ENCODE peak calls at places on chromosomes 5 and 9, in seven cellular contexts. One of them, this sample, is unnamed.

GRCh38 chr9:38489057-38489456 is 64.8 kb upstream of the IGFBPL1 start:
- DNase-seq in cardiac muscle cell: no peak
- DNase-seq in neural crest cell: no peak
- DNase-seq in stimulated activated CD4-positive, alpha-beta T cell treated with anti-CD3 and anti-CD28 coated beads, Interleukin-1b, Interleukin-23, amount 100 ng/mL, for 48 hours: no peak
- DNase-seq in NCI-H748 treated with DMSO at 0.1 percent for 48 hours: no peak
- DNase-seq in activated T-cell treated with anti-CD3 and anti-CD28 coated beads, Interleukin-2, amount 50 U/mL, for 72 hours: no peak
- DNase-seq in kidney: no peak
- DNase-seq in this sample: no peak

GRCh38 chr5:123515904-123516303 is 3.9 kb downstream of the CSNK1G3 start:
- DNase-seq in cardiac muscle cell: no peak
- DNase-seq in neural crest cell: no peak
- DNase-seq in stimulated activated CD4-positive, alpha-beta T cell treated with anti-CD3 and anti-CD28 coated beads, Interleukin-1b, Interleukin-23, amount 100 ng/mL, for 48 hours: no peak
- DNase-seq in NCI-H748 treated with DMSO at 0.1 percent for 48 hours: no peak
- DNase-seq in activated T-cell treated with anti-CD3 and anti-CD28 coated beads, Interleukin-2, amount 50 U/mL, for 72 hours: no peak
- DNase-seq in kidney: no peak
- DNase-seq in this sample: no peak

GRCh38 chr9:17793713-17794622 is 215.1 kb downstream of the SH3GL2 start:
- DNase-seq in cardiac muscle cell: no peak
- DNase-seq in neural crest cell: no peak
- DNase-seq in stimulated activated CD4-positive, alpha-beta T cell treated with anti-CD3 and anti-CD28 coated beads, Interleukin-1b, Interleukin-23, amount 100 ng/mL, for 48 hours: no peak
- DNase-seq in NCI-H748 treated with DMSO at 0.1 percent for 48 hours: no peak
- DNase-seq in activated T-cell treated with anti-CD3 and anti-CD28 coated beads, Interleukin-2, amount 50 U/mL, for 72 hours: no peak
- DNase-seq in kidney: no peak
- DNase-seq in this sample: no peak

GRCh38 chr5:145825751-145826180 is 9.4 kb downstream of the PRELID2 start:
- DNase-seq in cardiac muscle cell: peak
- DNase-seq in neural crest cell: no peak
- DNase-seq in stimulated activated CD4-positive, alpha-beta T cell treated with anti-CD3 and anti-CD28 coated beads, Interleukin-1b, Interleukin-23, amount 100 ng/mL, for 48 hours: no peak
- DNase-seq in NCI-H748 treated with DMSO at 0.1 percent for 48 hours: peak
- DNase-seq in activated T-cell treated with anti-CD3 and anti-CD28 coated beads, Interleukin-2, amount 50 U/mL, for 72 hours: peak
- DNase-seq in kidney: no peak
- DNase-seq in this sample: no peak

GRCh38 chr5:154276236-154276792 is 85.8 kb downstream of the GALNT10 start:
- DNase-seq in cardiac muscle cell: no peak
- DNase-seq in neural crest cell: no peak
- DNase-seq in stimulated activated CD4-positive, alpha-beta T cell treated with anti-CD3 and anti-CD28 coated beads, Interleukin-1b, Interleukin-23, amount 100 ng/mL, for 48 hours: no peak
- DNase-seq in NCI-H748 treated with DMSO at 0.1 percent for 48 hours: no peak
- DNase-seq in activated T-cell treated with anti-CD3 and anti-CD28 coated beads, Interleukin-2, amount 50 U/mL, for 72 hours: no peak
- DNase-seq in kidney: no peak
- DNase-seq in this sample: no peak

GRCh38 chr9:91945277-91946074 is 4.6 kb downstream of the ROR2 start:
- DNase-seq in cardiac muscle cell: peak
- DNase-seq in neural crest cell: no peak
- DNase-seq in stimulated activated CD4-positive, alpha-beta T cell treated with anti-CD3 and anti-CD28 coated beads, Interleukin-1b, Interleukin-23, amount 100 ng/mL, for 48 hours: no peak
- DNase-seq in NCI-H748 treated with DMSO at 0.1 percent for 48 hours: no peak
- DNase-seq in activated T-cell treated with anti-CD3 and anti-CD28 coated beads, Interleukin-2, amount 50 U/mL, for 72 hours: no peak
- DNase-seq in kidney: no peak
- DNase-seq in this sample: no peak

GRCh38 chr9:137588311-137588710 is 2.0 kb downstream of the ZMYND19 start:
- DNase-seq in cardiac muscle cell: no peak
- DNase-seq in neural crest cell: no peak
- DNase-seq in stimulated activated CD4-positive, alpha-beta T cell treated with anti-CD3 and anti-CD28 coated beads, Interleukin-1b, Interleukin-23, amount 100 ng/mL, for 48 hours: no peak
- DNase-seq in NCI-H748 treated with DMSO at 0.1 percent for 48 hours: no peak
- DNase-seq in activated T-cell treated with anti-CD3 and anti-CD28 coated beads, Interleukin-2, amount 50 U/mL, for 72 hours: no peak
- DNase-seq in kidney: no peak
- DNase-seq in this sample: no peak

GRCh38 chr5:125492977-125493376 is 746.5 kb upstream of the ZNF608 start:
- DNase-seq in cardiac muscle cell: no peak
- DNase-seq in neural crest cell: no peak
- DNase-seq in stimulated activated CD4-positive, alpha-beta T cell treated with anti-CD3 and anti-CD28 coated beads, Interleukin-1b, Interleukin-23, amount 100 ng/mL, for 48 hours: no peak
- DNase-seq in NCI-H748 treated with DMSO at 0.1 percent for 48 hours: no peak
- DNase-seq in activated T-cell treated with anti-CD3 and anti-CD28 coated beads, Interleukin-2, amount 50 U/mL, for 72 hours: no peak
- DNase-seq in kidney: no peak
- DNase-seq in this sample: no peak

GRCh38 chr9:126615251-126615790 is 1.6 kb downstream of the LMX1B start:
- DNase-seq in cardiac muscle cell: no peak
- DNase-seq in neural crest cell: no peak
- DNase-seq in stimulated activated CD4-positive, alpha-beta T cell treated with anti-CD3 and anti-CD28 coated beads, Interleukin-1b, Interleukin-23, amount 100 ng/mL, for 48 hours: peak
- DNase-seq in NCI-H748 treated with DMSO at 0.1 percent for 48 hours: peak
- DNase-seq in activated T-cell treated with anti-CD3 and anti-CD28 coated beads, Interleukin-2, amount 50 U/mL, for 72 hours: peak
- DNase-seq in kidney: peak
- DNase-seq in this sample: peak

GRCh38 chr9:97985058-97985861 is 2.1 kb downstream of the ANP32B start:
- DNase-seq in cardiac muscle cell: peak
- DNase-seq in neural crest cell: peak
- DNase-seq in stimulated activated CD4-positive, alpha-beta T cell treated with anti-CD3 and anti-CD28 coated beads, Interleukin-1b, Interleukin-23, amount 100 ng/mL, for 48 hours: peak
- DNase-seq in NCI-H748 treated with DMSO at 0.1 percent for 48 hours: no peak
- DNase-seq in activated T-cell treated with anti-CD3 and anti-CD28 coated beads, Interleukin-2, amount 50 U/mL, for 72 hours: peak
- DNase-seq in kidney: no peak
- DNase-seq in this sample: no peak

GRCh38 chr5:173710528-173710927 is 94.1 kb upstream of the BOD1 start:
- DNase-seq in cardiac muscle cell: no peak
- DNase-seq in neural crest cell: no peak
- DNase-seq in stimulated activated CD4-positive, alpha-beta T cell treated with anti-CD3 and anti-CD28 coated beads, Interleukin-1b, Interleukin-23, amount 100 ng/mL, for 48 hours: no peak
- DNase-seq in NCI-H748 treated with DMSO at 0.1 percent for 48 hours: no peak
- DNase-seq in activated T-cell treated with anti-CD3 and anti-CD28 coated beads, Interleukin-2, amount 50 U/mL, for 72 hours: no peak
- DNase-seq in kidney: no peak
- DNase-seq in this sample: no peak

GRCh38 chr9:133708770-133709611 is 29.2 kb downstream of the SARDH start:
- DNase-seq in cardiac muscle cell: peak
- DNase-seq in neural crest cell: no peak
- DNase-seq in stimulated activated CD4-positive, alpha-beta T cell treated with anti-CD3 and anti-CD28 coated beads, Interleukin-1b, Interleukin-23, amount 100 ng/mL, for 48 hours: peak
- DNase-seq in NCI-H748 treated with DMSO at 0.1 percent for 48 hours: no peak
- DNase-seq in activated T-cell treated with anti-CD3 and anti-CD28 coated beads, Interleukin-2, amount 50 U/mL, for 72 hours: peak
- DNase-seq in kidney: peak
- DNase-seq in this sample: peak

GRCh38 chr5:143402464-143403356 is 776 bp downstream of the NR3C1 start:
- DNase-seq in cardiac muscle cell: peak
- DNase-seq in neural crest cell: peak
- DNase-seq in stimulated activated CD4-positive, alpha-beta T cell treated with anti-CD3 and anti-CD28 coated beads, Interleukin-1b, Interleukin-23, amount 100 ng/mL, for 48 hours: peak
- DNase-seq in NCI-H748 treated with DMSO at 0.1 percent for 48 hours: peak
- DNase-seq in activated T-cell treated with anti-CD3 and anti-CD28 coated beads, Interleukin-2, amount 50 U/mL, for 72 hours: peak
- DNase-seq in kidney: peak
- DNase-seq in this sample: peak

GRCh38 chr9:118262191-118262590 is 558.0 kb downstream of the TLR4 start:
- DNase-seq in cardiac muscle cell: no peak
- DNase-seq in neural crest cell: no peak
- DNase-seq in stimulated activated CD4-positive, alpha-beta T cell treated with anti-CD3 and anti-CD28 coated beads, Interleukin-1b, Interleukin-23, amount 100 ng/mL, for 48 hours: no peak
- DNase-seq in NCI-H748 treated with DMSO at 0.1 percent for 48 hours: no peak
- DNase-seq in activated T-cell treated with anti-CD3 and anti-CD28 coated beads, Interleukin-2, amount 50 U/mL, for 72 hours: no peak
- DNase-seq in kidney: no peak
- DNase-seq in this sample: no peak

GRCh38 chr5:174386306-174386705 is 338.1 kb upstream of the MSX2 start:
- DNase-seq in cardiac muscle cell: no peak
- DNase-seq in neural crest cell: no peak
- DNase-seq in stimulated activated CD4-positive, alpha-beta T cell treated with anti-CD3 and anti-CD28 coated beads, Interleukin-1b, Interleukin-23, amount 100 ng/mL, for 48 hours: no peak
- DNase-seq in NCI-H748 treated with DMSO at 0.1 percent for 48 hours: no peak
- DNase-seq in activated T-cell treated with anti-CD3 and anti-CD28 coated beads, Interleukin-2, amount 50 U/mL, for 72 hours: no peak
- DNase-seq in kidney: no peak
- DNase-seq in this sample: no peak

GRCh38 chr5:62312036-62312435 is 6.0 kb downstream of the KIF2A start:
- DNase-seq in cardiac muscle cell: no peak
- DNase-seq in neural crest cell: no peak
- DNase-seq in stimulated activated CD4-positive, alpha-beta T cell treated with anti-CD3 and anti-CD28 coated beads, Interleukin-1b, Interleukin-23, amount 100 ng/mL, for 48 hours: no peak
- DNase-seq in NCI-H748 treated with DMSO at 0.1 percent for 48 hours: no peak
- DNase-seq in activated T-cell treated with anti-CD3 and anti-CD28 coated beads, Interleukin-2, amount 50 U/mL, for 72 hours: no peak
- DNase-seq in kidney: no peak
- DNase-seq in this sample: no peak

GRCh38 chr5:4027335-4027734 is 431.7 kb downstream of the IRX1 start:
- DNase-seq in cardiac muscle cell: no peak
- DNase-seq in neural crest cell: no peak
- DNase-seq in stimulated activated CD4-positive, alpha-beta T cell treated with anti-CD3 and anti-CD28 coated beads, Interleukin-1b, Interleukin-23, amount 100 ng/mL, for 48 hours: no peak
- DNase-seq in NCI-H748 treated with DMSO at 0.1 percent for 48 hours: no peak
- DNase-seq in activated T-cell treated with anti-CD3 and anti-CD28 coated beads, Interleukin-2, amount 50 U/mL, for 72 hours: no peak
- DNase-seq in kidney: no peak
- DNase-seq in this sample: no peak

GRCh38 chr5:15850939-15851341 is 328.7 kb downstream of the MARCHF11 start:
- DNase-seq in cardiac muscle cell: no peak
- DNase-seq in neural crest cell: no peak
- DNase-seq in stimulated activated CD4-positive, alpha-beta T cell treated with anti-CD3 and anti-CD28 coated beads, Interleukin-1b, Interleukin-23, amount 100 ng/mL, for 48 hours: no peak
- DNase-seq in NCI-H748 treated with DMSO at 0.1 percent for 48 hours: peak
- DNase-seq in activated T-cell treated with anti-CD3 and anti-CD28 coated beads, Interleukin-2, amount 50 U/mL, for 72 hours: no peak
- DNase-seq in kidney: no peak
- DNase-seq in this sample: no peak

GRCh38 chr9:112890106-112891081 is at the start of gene SLC46A2:
- DNase-seq in cardiac muscle cell: peak
- DNase-seq in neural crest cell: peak
- DNase-seq in stimulated activated CD4-positive, alpha-beta T cell treated with anti-CD3 and anti-CD28 coated beads, Interleukin-1b, Interleukin-23, amount 100 ng/mL, for 48 hours: no peak
- DNase-seq in NCI-H748 treated with DMSO at 0.1 percent for 48 hours: no peak
- DNase-seq in activated T-cell treated with anti-CD3 and anti-CD28 coated beads, Interleukin-2, amount 50 U/mL, for 72 hours: no peak
- DNase-seq in kidney: peak
- DNase-seq in this sample: peak

GRCh38 chr9:123481209-123481865 is 125.3 kb downstream of the CRB2 start:
- DNase-seq in cardiac muscle cell: no peak
- DNase-seq in neural crest cell: no peak
- DNase-seq in stimulated activated CD4-positive, alpha-beta T cell treated with anti-CD3 and anti-CD28 coated beads, Interleukin-1b, Interleukin-23, amount 100 ng/mL, for 48 hours: no peak
- DNase-seq in NCI-H748 treated with DMSO at 0.1 percent for 48 hours: no peak
- DNase-seq in activated T-cell treated with anti-CD3 and anti-CD28 coated beads, Interleukin-2, amount 50 U/mL, for 72 hours: no peak
- DNase-seq in kidney: no peak
- DNase-seq in this sample: no peak

GRCh38 chr9:79012561-79012960 is 559.2 kb upstream of the TLE4 start:
- DNase-seq in cardiac muscle cell: no peak
- DNase-seq in neural crest cell: no peak
- DNase-seq in stimulated activated CD4-positive, alpha-beta T cell treated with anti-CD3 and anti-CD28 coated beads, Interleukin-1b, Interleukin-23, amount 100 ng/mL, for 48 hours: no peak
- DNase-seq in NCI-H748 treated with DMSO at 0.1 percent for 48 hours: no peak
- DNase-seq in activated T-cell treated with anti-CD3 and anti-CD28 coated beads, Interleukin-2, amount 50 U/mL, for 72 hours: no peak
- DNase-seq in kidney: no peak
- DNase-seq in this sample: no peak

GRCh38 chr5:61051267-61051666 is 106.3 kb downstream of the NDUFAF2 start:
- DNase-seq in cardiac muscle cell: no peak
- DNase-seq in neural crest cell: no peak
- DNase-seq in stimulated activated CD4-positive, alpha-beta T cell treated with anti-CD3 and anti-CD28 coated beads, Interleukin-1b, Interleukin-23, amount 100 ng/mL, for 48 hours: no peak
- DNase-seq in NCI-H748 treated with DMSO at 0.1 percent for 48 hours: no peak
- DNase-seq in activated T-cell treated with anti-CD3 and anti-CD28 coated beads, Interleukin-2, amount 50 U/mL, for 72 hours: no peak
- DNase-seq in kidney: no peak
- DNase-seq in this sample: no peak

GRCh38 chr5:139377226-139377625 is 5.9 kb downstream of the SLC23A1 start:
- DNase-seq in cardiac muscle cell: no peak
- DNase-seq in neural crest cell: no peak
- DNase-seq in stimulated activated CD4-positive, alpha-beta T cell treated with anti-CD3 and anti-CD28 coated beads, Interleukin-1b, Interleukin-23, amount 100 ng/mL, for 48 hours: no peak
- DNase-seq in NCI-H748 treated with DMSO at 0.1 percent for 48 hours: no peak
- DNase-seq in activated T-cell treated with anti-CD3 and anti-CD28 coated beads, Interleukin-2, amount 50 U/mL, for 72 hours: no peak
- DNase-seq in kidney: no peak
- DNase-seq in this sample: peak

GRCh38 chr9:35909687-35910612 is 660 bp downstream of the SPAAR start:
- DNase-seq in cardiac muscle cell: no peak
- DNase-seq in neural crest cell: no peak
- DNase-seq in stimulated activated CD4-positive, alpha-beta T cell treated with anti-CD3 and anti-CD28 coated beads, Interleukin-1b, Interleukin-23, amount 100 ng/mL, for 48 hours: no peak
- DNase-seq in NCI-H748 treated with DMSO at 0.1 percent for 48 hours: no peak
- DNase-seq in activated T-cell treated with anti-CD3 and anti-CD28 coated beads, Interleukin-2, amount 50 U/mL, for 72 hours: no peak
- DNase-seq in kidney: no peak
- DNase-seq in this sample: no peak